ENCODE peak calls at places on chromosomes 1 and 21, in four cellular contexts. One of them, this sample, is unnamed.

GRCh38 chr21:28454978-28455600 is 537.6 kb downstream of the LTN1 start:
- DNase-seq in IMR-90: peak
- DNase-seq in lower leg skin: no peak
- DNase-seq in tibial nerve: no peak
- DNase-seq in this sample: no peak

GRCh38 chr1:64507897-64508296 is 38.0 kb downstream of the CACHD1 start:
- DNase-seq in IMR-90: no peak
- DNase-seq in lower leg skin: no peak
- DNase-seq in tibial nerve: no peak
- DNase-seq in this sample: no peak

GRCh38 chr1:1204998-1205768 is 1.2 kb downstream of the TNFRSF18 start:
- DNase-seq in IMR-90: no peak
- DNase-seq in lower leg skin: no peak
- DNase-seq in tibial nerve: no peak
- DNase-seq in this sample: peak

GRCh38 chr1:109821831-109822745 is 58.4 kb upstream of the EPS8L3 start:
- DNase-seq in IMR-90: peak
- DNase-seq in lower leg skin: peak
- DNase-seq in tibial nerve: no peak
- DNase-seq in this sample: no peak

GRCh38 chr1:81806432-81806770 is 5.7 kb downstream of the ADGRL2 start:
- DNase-seq in IMR-90: no peak
- DNase-seq in lower leg skin: no peak
- DNase-seq in tibial nerve: no peak
- DNase-seq in this sample: no peak

GRCh38 chr1:51154776-51155175 is 52.7 kb downstream of the C1orf185 start:
- DNase-seq in IMR-90: no peak
- DNase-seq in lower leg skin: no peak
- DNase-seq in tibial nerve: no peak
- DNase-seq in this sample: no peak

GRCh38 chr1:184056921-184057496 is 5.5 kb downstream of the TSEN15 start:
- DNase-seq in IMR-90: peak
- DNase-seq in lower leg skin: no peak
- DNase-seq in tibial nerve: no peak
- DNase-seq in this sample: no peak

GRCh38 chr1:235304549-235305451 is 23.2 kb downstream of the ARID4B start:
- DNase-seq in IMR-90: peak
- DNase-seq in lower leg skin: no peak
- DNase-seq in tibial nerve: no peak
- DNase-seq in this sample: no peak

GRCh38 chr1:230772457-230773395 is 25.5 kb downstream of the CAPN9 start:
- DNase-seq in IMR-90: peak
- DNase-seq in lower leg skin: no peak
- DNase-seq in tibial nerve: no peak
- DNase-seq in this sample: peak

GRCh38 chr21:43703068-43703880 is 15.7 kb upstream of the PDXK start:
- DNase-seq in IMR-90: peak
- DNase-seq in lower leg skin: no peak
- DNase-seq in tibial nerve: no peak
- DNase-seq in this sample: no peak

GRCh38 chr1:60227581-60228252 is 154.1 kb upstream of the C1orf87 start:
- DNase-seq in IMR-90: peak
- DNase-seq in lower leg skin: no peak
- DNase-seq in tibial nerve: no peak
- DNase-seq in this sample: no peak

GRCh38 chr1:46749921-46750404 is 31.0 kb upstream of the EFCAB14 start:
- DNase-seq in IMR-90: no peak
- DNase-seq in lower leg skin: peak
- DNase-seq in tibial nerve: peak
- DNase-seq in this sample: no peak

GRCh38 chr1:77655431-77655974 is 27.0 kb downstream of the ZZZ3 start:
- DNase-seq in IMR-90: peak
- DNase-seq in lower leg skin: no peak
- DNase-seq in tibial nerve: no peak
- DNase-seq in this sample: no peak

GRCh38 chr1:160211010-160211790 is 6.0 kb downstream of the PEA15 start:
- DNase-seq in IMR-90: no peak
- DNase-seq in lower leg skin: peak
- DNase-seq in tibial nerve: no peak
- DNase-seq in this sample: no peak

GRCh38 chr1:204155881-204156280 is 4.0 kb upstream of the ETNK2 start:
- DNase-seq in IMR-90: no peak
- DNase-seq in lower leg skin: no peak
- DNase-seq in tibial nerve: no peak
- DNase-seq in this sample: no peak

GRCh38 chr1:159867322-159868064 is 5.0 kb upstream of the VSIG8 start:
- DNase-seq in IMR-90: no peak
- DNase-seq in lower leg skin: peak
- DNase-seq in tibial nerve: no peak
- DNase-seq in this sample: peak

GRCh38 chr1:230125633-230126528 is 58.8 kb downstream of the GALNT2 start:
- DNase-seq in IMR-90: peak
- DNase-seq in lower leg skin: no peak
- DNase-seq in tibial nerve: no peak
- DNase-seq in this sample: no peak

GRCh38 chr1:64499966-64500365 is 30.0 kb downstream of the CACHD1 start:
- DNase-seq in IMR-90: no peak
- DNase-seq in lower leg skin: no peak
- DNase-seq in tibial nerve: no peak
- DNase-seq in this sample: no peak

GRCh38 chr1:76572229-76572628 is 295.1 kb upstream of the ST6GALNAC5 start:
- DNase-seq in IMR-90: no peak
- DNase-seq in lower leg skin: no peak
- DNase-seq in tibial nerve: no peak
- DNase-seq in this sample: no peak

GRCh38 chr1:211781260-211781659 is 49.3 kb downstream of the LPGAT1 start:
- DNase-seq in IMR-90: no peak
- DNase-seq in lower leg skin: no peak
- DNase-seq in tibial nerve: no peak
- DNase-seq in this sample: no peak

GRCh38 chr1:115976062-115976899 is at the start of gene SLC22A15:
- DNase-seq in IMR-90: no peak
- DNase-seq in lower leg skin: peak
- DNase-seq in tibial nerve: peak
- DNase-seq in this sample: peak

GRCh38 chr1:36034692-36035091 is 49.2 kb upstream of the TEKT2 start:
- DNase-seq in IMR-90: peak
- DNase-seq in lower leg skin: no peak
- DNase-seq in tibial nerve: no peak
- DNase-seq in this sample: no peak

GRCh38 chr21:30580132-30580531 is 10.1 kb downstream of the KRTAP22-2 start:
- DNase-seq in IMR-90: no peak
- DNase-seq in lower leg skin: no peak
- DNase-seq in tibial nerve: no peak
- DNase-seq in this sample: no peak

GRCh38 chr1:57307382-57307781 is 116.5 kb downstream of the DAB1 start:
- DNase-seq in IMR-90: no peak
- DNase-seq in lower leg skin: no peak
- DNase-seq in tibial nerve: no peak
- DNase-seq in this sample: no peak

DNA sequence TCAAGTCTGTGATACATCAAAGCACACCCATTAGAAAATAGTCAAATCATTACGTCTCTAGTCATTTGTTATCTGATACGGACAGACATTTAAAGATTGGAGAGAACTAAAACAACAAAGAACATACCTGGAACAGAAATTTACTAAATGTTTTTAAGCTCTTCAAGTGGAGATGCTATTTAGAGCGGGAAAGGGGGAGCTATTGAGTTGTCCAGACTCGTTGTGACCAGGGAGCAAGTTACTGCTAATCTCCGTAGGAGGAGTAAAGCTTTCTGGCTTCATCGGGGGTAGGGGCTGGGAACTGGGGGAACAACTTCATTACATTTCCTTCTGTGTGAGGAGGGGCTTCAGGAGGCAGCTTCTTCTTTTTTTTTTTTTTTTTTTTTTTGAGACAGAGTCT is 129.7 kb downstream of the RNF220 start:
- DNase-seq in IMR-90: no peak
- DNase-seq in lower leg skin: no peak
- DNase-seq in tibial nerve: no peak
- DNase-seq in this sample: no peak
- TF ChIP-seq CTCF in IMR-90: no peak
- TF ChIP-seq CTCF in lower leg skin: no peak
- TF ChIP-seq CTCF in tibial nerve: no peak
- TF ChIP-seq CTCF in this sample: no peak

GRCh38 chr1:181675625-181676024 is 192.3 kb downstream of the CACNA1E start:
- DNase-seq in IMR-90: no peak
- DNase-seq in lower leg skin: no peak
- DNase-seq in tibial nerve: no peak
- DNase-seq in this sample: no peak

GRCh38 chr1:181674617-181675016 is 191.3 kb downstream of the CACNA1E start:
- DNase-seq in IMR-90: no peak
- DNase-seq in lower leg skin: no peak
- DNase-seq in tibial nerve: no peak
- DNase-seq in this sample: no peak

GRCh38 chr1:181680332-181680731 is 197.0 kb downstream of the CACNA1E start:
- DNase-seq in IMR-90: no peak
- DNase-seq in lower leg skin: peak
- DNase-seq in tibial nerve: no peak
- DNase-seq in this sample: no peak

GRCh38 chr1:181675091-181675490 is 191.8 kb downstream of the CACNA1E start:
- DNase-seq in IMR-90: no peak
- DNase-seq in lower leg skin: no peak
- DNase-seq in tibial nerve: no peak
- DNase-seq in this sample: no peak

DNA sequence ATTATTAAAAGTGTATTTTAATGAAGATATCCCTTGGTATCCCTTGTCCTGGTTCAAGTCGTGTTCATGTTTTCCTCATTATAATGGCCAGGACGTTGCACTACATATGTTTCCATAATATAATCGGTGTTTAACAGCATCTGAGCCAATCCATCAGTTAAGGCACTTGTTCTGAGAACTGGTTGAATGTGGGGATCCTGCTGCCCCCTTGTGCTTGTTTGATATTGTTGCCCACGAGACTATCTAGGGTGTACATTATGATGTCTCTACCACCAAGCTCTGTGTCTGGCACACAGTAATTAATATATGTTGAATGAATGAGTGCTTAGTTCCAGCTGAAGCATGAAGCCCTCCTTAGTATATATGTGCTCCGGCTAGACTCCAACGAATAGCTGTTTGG is 193.0 kb downstream of the CACNA1E start:
- DNase-seq in IMR-90: peak
- DNase-seq in lower leg skin: no peak
- DNase-seq in tibial nerve: no peak
- DNase-seq in this sample: no peak
- TF ChIP-seq CTCF in IMR-90: peak
- TF ChIP-seq CTCF in lower leg skin: no peak
- TF ChIP-seq CTCF in tibial nerve: no peak
- TF ChIP-seq CTCF in this sample: no peak

GRCh38 chr21:35603471-35603870 is 456.9 kb downstream of the SETD4 start:
- DNase-seq in IMR-90: no peak
- DNase-seq in lower leg skin: no peak
- DNase-seq in tibial nerve: no peak
- DNase-seq in this sample: no peak
- TF ChIP-seq CTCF in IMR-90: no peak
- TF ChIP-seq CTCF in lower leg skin: no peak
- TF ChIP-seq CTCF in tibial nerve: no peak
- TF ChIP-seq CTCF in this sample: no peak

GRCh38 chr21:26833011-26833410 is 12.2 kb downstream of the ADAMTS1 start:
- DNase-seq in IMR-90: no peak
- DNase-seq in lower leg skin: no peak
- DNase-seq in tibial nerve: no peak
- DNase-seq in this sample: no peak

GRCh38 chr21:26835027-26835713 is 10.0 kb downstream of the ADAMTS1 start:
- DNase-seq in IMR-90: peak
- DNase-seq in lower leg skin: no peak
- DNase-seq in tibial nerve: no peak
- DNase-seq in this sample: no peak

GRCh38 chr21:26833460-26833939 is 11.7 kb downstream of the ADAMTS1 start:
- DNase-seq in IMR-90: no peak
- DNase-seq in lower leg skin: no peak
- DNase-seq in tibial nerve: no peak
- DNase-seq in this sample: peak

GRCh38 chr21:26835714-26836265 is 9.4 kb downstream of the ADAMTS1 start:
- DNase-seq in IMR-90: no peak
- DNase-seq in lower leg skin: no peak
- DNase-seq in tibial nerve: no peak
- DNase-seq in this sample: no peak

GRCh38 chr21:26834181-26834945 is 10.8 kb downstream of the ADAMTS1 start:
- DNase-seq in IMR-90: peak
- DNase-seq in lower leg skin: no peak
- DNase-seq in tibial nerve: no peak
- DNase-seq in this sample: no peak
- TF ChIP-seq CTCF in IMR-90: peak
- TF ChIP-seq CTCF in lower leg skin: no peak
- TF ChIP-seq CTCF in tibial nerve: no peak
- TF ChIP-seq CTCF in this sample: peak

DNA sequence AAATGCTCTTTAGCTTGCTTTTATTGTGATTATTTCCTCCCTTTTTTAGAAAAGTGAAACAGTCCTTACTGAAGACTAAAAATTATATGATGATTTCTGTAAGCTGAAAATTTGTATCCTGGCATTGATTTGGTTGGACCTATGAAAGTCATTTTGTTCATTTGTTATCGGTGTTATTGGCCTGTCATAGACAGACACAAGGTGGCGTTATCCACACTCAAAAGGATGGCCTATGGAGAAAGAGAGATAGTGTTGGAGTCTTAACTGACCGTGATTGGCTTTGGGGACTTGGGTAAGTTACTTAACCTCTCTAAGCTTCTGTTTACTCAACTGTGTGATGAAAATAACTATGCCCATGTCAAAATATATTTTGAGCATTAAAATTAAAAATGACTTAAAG is 203.6 kb upstream of the CHODL start:
- DNase-seq in IMR-90: no peak
- DNase-seq in lower leg skin: no peak
- DNase-seq in tibial nerve: no peak
- DNase-seq in this sample: no peak
- TF ChIP-seq CTCF in IMR-90: no peak
- TF ChIP-seq CTCF in lower leg skin: no peak
- TF ChIP-seq CTCF in tibial nerve: peak
- TF ChIP-seq CTCF in this sample: no peak

GRCh38 chr21:45539046-45539795 is 3.0 kb downstream of the SLC19A1 start:
- DNase-seq in IMR-90: no peak
- DNase-seq in lower leg skin: peak
- DNase-seq in tibial nerve: peak
- DNase-seq in this sample: peak

GRCh38 chr21:45539796-45540600 is 2.2 kb downstream of the SLC19A1 start:
- DNase-seq in IMR-90: no peak
- DNase-seq in lower leg skin: peak
- DNase-seq in tibial nerve: peak
- DNase-seq in this sample: peak

GRCh38 chr21:45542242-45542666 is at the start of gene SLC19A1:
- DNase-seq in IMR-90: peak
- DNase-seq in lower leg skin: peak
- DNase-seq in tibial nerve: no peak
- DNase-seq in this sample: peak

GRCh38 chr21:45541221-45542039 is 810 bp downstream of the SLC19A1 start:
- DNase-seq in IMR-90: peak
- DNase-seq in lower leg skin: peak
- DNase-seq in tibial nerve: peak
- DNase-seq in this sample: peak

DNA sequence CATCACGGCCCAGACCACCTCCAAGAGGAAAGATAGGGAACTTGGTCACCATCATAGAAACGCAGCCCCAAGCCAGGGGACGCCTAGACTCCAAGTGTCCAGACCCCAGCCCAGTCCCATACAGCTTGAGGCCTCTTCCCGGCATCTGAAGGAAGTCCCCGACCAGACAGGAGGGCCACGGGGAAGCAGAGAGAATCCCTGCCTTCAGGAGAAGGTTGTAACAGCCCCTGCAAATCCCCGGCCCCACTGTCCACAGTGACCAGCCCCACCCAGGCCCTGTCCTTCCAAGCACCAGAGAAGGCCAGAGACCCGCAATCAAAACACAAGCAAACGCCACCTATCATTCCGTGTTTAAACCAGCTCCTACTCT is 1.7 kb downstream of the SLC19A1 start:
- DNase-seq in IMR-90: no peak
- DNase-seq in lower leg skin: no peak
- DNase-seq in tibial nerve: peak
- DNase-seq in this sample: peak
- TF ChIP-seq CTCF in IMR-90: no peak
- TF ChIP-seq CTCF in lower leg skin: no peak
- TF ChIP-seq CTCF in tibial nerve: no peak
- TF ChIP-seq CTCF in this sample: no peak

This sample was measured in ovary.